ENCODE peak calls at places on chromosomes 12 and 14, in six cellular contexts. G is endodermal cell, L is tibial artery, F is fibroblast of lung, J is Panc1, W is GM23338. M is an unnamed sample. For H3K4me1, the result is how much of the 10 kb centered on the place peaks cover.

GRCh38 chr14:65239143-65239672 is 136.9 kb upstream of the MAX start:
- DNase-seq in G (no peak), L (no peak), F (peak), J (no peak), W (no peak), M (peak)

GRCh38 chr12:12665194-12665593 is 30.8 kb downstream of the GPR19 start:
- DNase-seq in G (peak), L (no peak), F (no peak), J (no peak), W (peak), M (no peak)

GRCh38 chr14:104865069-104865630 is at the start of gene CEP170B:
- DNase-seq in G (peak), L (no peak), F (peak), J (no peak), W (peak), M (peak)

GRCh38 chr12:132459270-132459669 is 30.7 kb upstream of the FBRSL1 start:
- DNase-seq in G (no peak), L (no peak), F (no peak), J (no peak), W (no peak), M (no peak)

GRCh38 chr14:102965282-102965681 is 42.8 kb downstream of the AMN start:
- DNase-seq in G (no peak), L (no peak), F (no peak), J (no peak), W (no peak), M (peak)

GRCh38 chr12:75834591-75834990 is 197.0 kb downstream of the PHLDA1 start:
- DNase-seq in G (no peak), L (no peak), F (peak), J (no peak), W (no peak), M (no peak)

GRCh38 chr12:21073822-21074460 is 57.1 kb upstream of the SLCO1B1 start:
- DNase-seq in G (peak), L (no peak), F (peak), J (no peak), W (peak), M (no peak)

GRCh38 chr14:53531151-53531550 is 378.0 kb upstream of the DDHD1 start:
- DNase-seq in G (no peak), L (no peak), F (no peak), J (no peak), W (no peak), M (no peak)

GRCh38 chr12:100211698-100212097 is 11.1 kb downstream of the ACTR6 start:
- DNase-seq in G (no peak), L (no peak), F (no peak), J (no peak), W (no peak), M (no peak)

GRCh38 chr12:47881826-47882427 is 22.9 kb downstream of the VDR start:
- DNase-seq in G (no peak), L (peak), F (peak), J (no peak), W (no peak), M (peak)

GRCh38 chr12:65696227-65696626 is 128.1 kb upstream of the HMGA2 start:
- DNase-seq in G (no peak), L (no peak), F (peak), J (no peak), W (no peak), M (no peak)

GRCh38 chr12:6250343-6250742 is 50.1 kb downstream of the CD9 start:
- DNase-seq in G (peak), L (peak), F (no peak), J (no peak), W (no peak), M (peak)

GRCh38 chr12:55651314-55651703 is 14.6 kb downstream of the OR10P1 start:
- DNase-seq in G (peak), L (no peak), F (no peak), J (no peak), W (peak), M (no peak)

GRCh38 chr14:100102156-100102785 is 37.0 kb downstream of the EVL start:
- DNase-seq in G (no peak), L (peak), F (no peak), J (no peak), W (peak), M (no peak)

GRCh38 chr12:79552186-79552585 is 138.6 kb downstream of the PAWR start:
- DNase-seq in G (no peak), L (no peak), F (peak), J (no peak), W (no peak), M (peak)
- H3K4me1 ChIP-seq in G (under half), L (half or more), F (under half), J (under half), W (under half), M (under half)

DNA sequence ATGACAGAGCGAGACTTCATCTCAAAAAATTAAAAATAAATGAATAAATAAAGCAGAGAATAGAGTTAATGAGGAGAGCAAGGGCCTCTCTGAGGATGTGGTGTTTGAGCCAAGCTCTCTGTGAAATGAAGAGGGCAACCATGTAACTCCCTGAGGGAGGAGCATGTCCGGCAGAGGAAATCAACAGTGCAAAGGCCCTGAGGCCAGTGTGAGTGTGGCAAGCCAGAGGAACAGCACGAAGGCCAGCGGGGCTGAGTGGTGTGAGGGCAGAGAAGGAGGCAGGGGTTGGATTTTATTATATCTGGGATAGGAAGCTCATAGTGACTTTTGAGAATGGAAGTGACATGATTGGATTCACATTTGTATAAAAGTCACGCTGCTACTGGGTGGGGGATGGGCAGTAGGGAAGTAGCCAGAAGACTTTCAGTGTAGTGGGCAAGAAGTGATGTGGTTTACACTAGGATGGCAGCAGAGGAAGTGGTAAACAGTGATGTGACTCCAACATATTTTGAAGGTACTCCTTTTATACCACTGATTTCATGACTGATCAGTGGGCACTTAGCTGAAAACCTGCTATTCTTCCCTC is 10.3 kb upstream of the LRP1-AS start:
- DNase-seq in G (no peak), L (peak), F (no peak), J (no peak), W (no peak), M (no peak)
- H3K4me1 ChIP-seq in G (under half), L (under half), F (under half), J (under half), W (under half), M (under half)

GRCh38 chr12:124865728-124866127 is 2.1 kb upstream of the SCARB1 start:
- DNase-seq in G (no peak), L (no peak), F (no peak), J (no peak), W (no peak), M (no peak)

GRCh38 chr12:124866883-124867232 is 3.2 kb upstream of the SCARB1 start:
- DNase-seq in G (no peak), L (no peak), F (no peak), J (no peak), W (no peak), M (no peak)

GRCh38 chr12:124867389-124867930 is 3.8 kb upstream of the SCARB1 start:
- DNase-seq in G (no peak), L (no peak), F (peak), J (no peak), W (no peak), M (peak)

GRCh38 chr12:124864326-124864752 is 675 bp upstream of the SCARB1 start:
- DNase-seq in G (no peak), L (no peak), F (no peak), J (no peak), W (no peak), M (no peak)

DNA sequence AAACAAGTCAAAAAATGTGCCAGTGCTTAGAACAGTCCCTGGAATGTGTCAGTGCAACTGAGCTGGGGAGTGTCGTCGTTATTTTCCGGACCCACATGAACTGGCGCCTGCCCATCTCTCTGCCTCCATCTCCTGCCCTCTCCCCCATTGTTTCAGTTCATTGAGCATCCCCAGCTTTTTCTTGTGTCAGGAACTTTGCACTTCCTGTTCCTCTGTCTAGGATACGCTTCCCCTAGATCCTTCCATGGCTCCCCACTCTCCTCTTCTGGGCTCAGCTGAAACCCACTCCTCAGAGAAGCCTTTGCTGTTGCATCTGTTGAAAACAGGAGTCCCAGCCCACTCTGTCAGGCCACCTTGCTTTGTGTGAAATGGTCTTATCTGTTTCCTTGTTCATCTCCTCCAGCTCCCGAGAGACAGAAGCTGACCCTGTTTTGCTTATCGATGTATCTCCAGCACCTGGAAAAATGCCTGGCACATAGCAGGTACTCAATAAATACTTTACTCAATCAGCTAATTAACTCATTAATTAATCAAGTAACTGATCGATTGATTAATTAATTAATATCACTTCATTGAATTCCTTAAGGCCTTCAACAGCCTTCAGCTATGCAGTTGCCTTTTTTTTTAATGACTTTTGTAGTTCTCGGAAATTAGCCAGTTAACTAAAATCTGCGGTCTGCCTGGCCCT is 2.7 kb upstream of the SCARB1 start:
- DNase-seq in G (no peak), L (no peak), F (no peak), J (no peak), W (no peak), M (no peak)
- H3K4me1 ChIP-seq in G (under half), L (under half), F (under half), J (under half), W (under half), M (under half)

GRCh38 chr12:109715310-109716091 is 1.9 kb downstream of the FAM222A start:
- DNase-seq in G (peak), L (no peak), F (no peak), J (no peak), W (peak), M (no peak)
- H3K4me1 ChIP-seq in G (under half), L (under half), F (under half), J (under half), W (under half), M (under half)

DNA sequence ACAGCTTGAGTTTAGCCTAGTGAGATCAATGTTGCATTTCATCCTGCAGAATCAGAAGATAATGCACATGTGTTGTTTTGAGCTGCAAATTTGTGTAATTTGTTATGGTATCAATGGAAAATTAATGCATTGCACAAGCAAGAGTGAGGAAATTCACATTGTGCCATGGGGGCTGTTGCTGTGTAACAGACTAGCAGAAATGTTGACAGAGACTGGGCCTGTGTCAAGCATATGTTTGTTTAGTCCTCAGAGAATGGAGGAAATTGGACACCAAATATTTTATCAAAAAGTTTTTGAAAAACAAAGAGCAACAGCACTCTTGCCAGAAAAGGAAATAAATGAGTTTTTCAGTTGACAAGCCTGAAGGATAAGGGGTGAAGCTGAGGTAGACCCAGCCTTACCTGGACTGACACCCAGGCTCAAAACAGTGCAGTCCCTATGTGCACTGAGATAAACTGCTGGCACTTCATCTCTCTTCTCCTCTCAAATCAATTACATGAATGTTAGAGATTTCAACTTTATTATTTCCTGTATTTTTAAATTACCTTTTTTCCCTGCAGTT is 1150.0 kb downstream of the FSCB start:
- DNase-seq in G (no peak), L (no peak), F (no peak), J (no peak), W (no peak), M (no peak)
- H3K4me1 ChIP-seq in G (under half), L (under half), F (under half), J (under half), W (under half), M (under half)